ENCODE peak calls at places on chromosomes 7 and 10, in nine cellular contexts. One of them, this sample, is unnamed.

GRCh38 chr7:29878081-29878688 is 71.9 kb downstream of the WIPF3 start:
- DNase-seq in astrocyte: peak
- DNase-seq in heart right ventricle: no peak
- DNase-seq in stimulated activated CD8-positive, alpha-beta memory T cell treated with anti-CD3 and anti-CD28 coated beads, Interleukin-4, amount 100 ng/mL, for 4 hours: no peak
- DNase-seq in nephron progenitor cell: no peak
- DNase-seq in Ammon's horn: no peak
- DNase-seq in COR-L47: peak
- DNase-seq in AG09309: peak
- DNase-seq in SJSA1: no peak
- DNase-seq in this sample: no peak

GRCh38 chr10:104308439-104308903 is 29.8 kb downstream of the ITPRIP start:
- DNase-seq in AG09309: no peak
- DNase-seq in nephron progenitor cell: no peak
- DNase-seq in stimulated activated CD8-positive, alpha-beta memory T cell treated with anti-CD3 and anti-CD28 coated beads, Interleukin-4, amount 100 ng/mL, for 4 hours: no peak
- DNase-seq in Ammon's horn: no peak
- DNase-seq in SJSA1: no peak
- DNase-seq in astrocyte: no peak
- DNase-seq in COR-L47: no peak
- DNase-seq in heart right ventricle: no peak
- DNase-seq in this sample: no peak

GRCh38 chr7:95501261-95501816 is 15.6 kb downstream of the ASB4 start:
- DNase-seq in AG09309: no peak
- DNase-seq in astrocyte: peak
- DNase-seq in Ammon's horn: no peak
- DNase-seq in nephron progenitor cell: no peak
- DNase-seq in heart right ventricle: no peak
- DNase-seq in COR-L47: no peak
- DNase-seq in stimulated activated CD8-positive, alpha-beta memory T cell treated with anti-CD3 and anti-CD28 coated beads, Interleukin-4, amount 100 ng/mL, for 4 hours: no peak
- DNase-seq in SJSA1: no peak
- DNase-seq in this sample: no peak

GRCh38 chr7:103712991-103713778 is 267.2 kb upstream of the SLC26A5 start:
- DNase-seq in COR-L47: no peak
- DNase-seq in heart right ventricle: no peak
- DNase-seq in stimulated activated CD8-positive, alpha-beta memory T cell treated with anti-CD3 and anti-CD28 coated beads, Interleukin-4, amount 100 ng/mL, for 4 hours: no peak
- DNase-seq in astrocyte: no peak
- DNase-seq in Ammon's horn: no peak
- DNase-seq in SJSA1: no peak
- DNase-seq in nephron progenitor cell: no peak
- DNase-seq in AG09309: no peak
- DNase-seq in this sample: no peak

GRCh38 chr10:114874827-114875541 is 53.4 kb downstream of the FHIP2A start:
- DNase-seq in SJSA1: no peak
- DNase-seq in Ammon's horn: peak
- DNase-seq in nephron progenitor cell: peak
- DNase-seq in stimulated activated CD8-positive, alpha-beta memory T cell treated with anti-CD3 and anti-CD28 coated beads, Interleukin-4, amount 100 ng/mL, for 4 hours: no peak
- DNase-seq in AG09309: no peak
- DNase-seq in heart right ventricle: no peak
- DNase-seq in astrocyte: peak
- DNase-seq in COR-L47: no peak
- DNase-seq in this sample: peak

GRCh38 chr7:12423355-12423994 is 19.8 kb upstream of the VWDE start:
- DNase-seq in stimulated activated CD8-positive, alpha-beta memory T cell treated with anti-CD3 and anti-CD28 coated beads, Interleukin-4, amount 100 ng/mL, for 4 hours: no peak
- DNase-seq in heart right ventricle: no peak
- DNase-seq in nephron progenitor cell: no peak
- DNase-seq in astrocyte: peak
- DNase-seq in Ammon's horn: no peak
- DNase-seq in SJSA1: no peak
- DNase-seq in COR-L47: no peak
- DNase-seq in AG09309: peak
- DNase-seq in this sample: no peak

GRCh38 chr7:39228946-39229345 is 251.2 kb downstream of the POU6F2 start:
- DNase-seq in stimulated activated CD8-positive, alpha-beta memory T cell treated with anti-CD3 and anti-CD28 coated beads, Interleukin-4, amount 100 ng/mL, for 4 hours: no peak
- DNase-seq in Ammon's horn: no peak
- DNase-seq in AG09309: no peak
- DNase-seq in SJSA1: no peak
- DNase-seq in heart right ventricle: no peak
- DNase-seq in astrocyte: peak
- DNase-seq in nephron progenitor cell: no peak
- DNase-seq in COR-L47: no peak
- DNase-seq in this sample: no peak

GRCh38 chr10:17001961-17002749 is 127.5 kb downstream of the CUBN start:
- DNase-seq in stimulated activated CD8-positive, alpha-beta memory T cell treated with anti-CD3 and anti-CD28 coated beads, Interleukin-4, amount 100 ng/mL, for 4 hours: no peak
- DNase-seq in Ammon's horn: peak
- DNase-seq in COR-L47: no peak
- DNase-seq in astrocyte: peak
- DNase-seq in SJSA1: no peak
- DNase-seq in heart right ventricle: peak
- DNase-seq in AG09309: peak
- DNase-seq in nephron progenitor cell: no peak
- DNase-seq in this sample: no peak

GRCh38 chr10:24974978-24975377 is 22.6 kb upstream of the PRTFDC1 start:
- DNase-seq in nephron progenitor cell: no peak
- DNase-seq in SJSA1: no peak
- DNase-seq in astrocyte: peak
- DNase-seq in stimulated activated CD8-positive, alpha-beta memory T cell treated with anti-CD3 and anti-CD28 coated beads, Interleukin-4, amount 100 ng/mL, for 4 hours: no peak
- DNase-seq in COR-L47: no peak
- DNase-seq in Ammon's horn: no peak
- DNase-seq in heart right ventricle: peak
- DNase-seq in AG09309: peak
- DNase-seq in this sample: no peak